ENCODE peak calls at places on chromosome 1, in six cellular contexts. One of them, this sample, is unnamed.

GRCh38 chr1:57623791-57624538 is 200.1 kb upstream of the DAB1 start:
- DNase-seq in GM12878: no peak
- DNase-seq in tibial nerve: no peak
- DNase-seq in stomach: no peak
- DNase-seq in transverse colon: no peak
- DNase-seq in SK-N-SH: no peak
- DNase-seq in this sample: no peak

GRCh38 chr1:201552941-201553341 is 14.0 kb downstream of the NAV1 start:
- DNase-seq in GM12878: no peak
- DNase-seq in tibial nerve: no peak
- DNase-seq in stomach: no peak
- DNase-seq in transverse colon: no peak
- DNase-seq in SK-N-SH: peak; percentile 46
- DNase-seq in this sample: no peak

GRCh38 chr1:185880779-185881333 is 146.7 kb downstream of the HMCN1 start:
- DNase-seq in GM12878: no peak
- DNase-seq in tibial nerve: no peak
- DNase-seq in stomach: no peak
- DNase-seq in transverse colon: no peak
- DNase-seq in SK-N-SH: no peak
- DNase-seq in this sample: no peak

GRCh38 chr1:14090062-14090461 is 390.1 kb downstream of the PRDM2 start:
- DNase-seq in GM12878: no peak
- DNase-seq in tibial nerve: no peak
- DNase-seq in stomach: no peak
- DNase-seq in transverse colon: no peak
- DNase-seq in SK-N-SH: no peak
- DNase-seq in this sample: no peak

GRCh38 chr1:228009116-228009827 is 2.5 kb downstream of the WNT3A start:
- DNase-seq in GM12878: no peak
- DNase-seq in tibial nerve: no peak
- DNase-seq in stomach: peak; percentile 3
- DNase-seq in transverse colon: no peak
- DNase-seq in SK-N-SH: peak; percentile 24
- DNase-seq in this sample: no peak

GRCh38 chr1:15756143-15757015 is 2.2 kb upstream of the FBLIM1 start:
- DNase-seq in GM12878: no peak
- DNase-seq in tibial nerve: no peak
- DNase-seq in stomach: peak; percentile 80
- DNase-seq in transverse colon: peak; percentile 87
- DNase-seq in SK-N-SH: no peak
- DNase-seq in this sample: no peak

GRCh38 chr1:15231714-15232201 is 15.3 kb upstream of the FHAD1 start:
- DNase-seq in GM12878: peak; percentile 95
- DNase-seq in tibial nerve: no peak
- DNase-seq in stomach: no peak
- DNase-seq in transverse colon: no peak
- DNase-seq in SK-N-SH: no peak
- DNase-seq in this sample: no peak

GRCh38 chr1:232150770-232151548 is 479.0 kb downstream of the SIPA1L2 start:
- DNase-seq in GM12878: no peak
- DNase-seq in tibial nerve: no peak
- DNase-seq in stomach: no peak
- DNase-seq in transverse colon: no peak
- DNase-seq in SK-N-SH: no peak
- DNase-seq in this sample: no peak

GRCh38 chr1:116001739-116002487 is 25.6 kb downstream of the SLC22A15 start:
- DNase-seq in GM12878: no peak
- DNase-seq in tibial nerve: no peak
- DNase-seq in stomach: peak; percentile 60
- DNase-seq in transverse colon: no peak
- DNase-seq in SK-N-SH: no peak
- DNase-seq in this sample: no peak

GRCh38 chr1:91120915-91121314 is 99.1 kb upstream of the ZNF644 start:
- DNase-seq in GM12878: no peak
- DNase-seq in tibial nerve: no peak
- DNase-seq in stomach: no peak
- DNase-seq in transverse colon: no peak
- DNase-seq in SK-N-SH: no peak
- DNase-seq in this sample: no peak

GRCh38 chr1:111906816-111907215 is 82.7 kb downstream of the KCND3 start:
- DNase-seq in GM12878: no peak
- DNase-seq in tibial nerve: no peak
- DNase-seq in stomach: no peak
- DNase-seq in transverse colon: no peak
- DNase-seq in SK-N-SH: no peak
- DNase-seq in this sample: no peak

GRCh38 chr1:46171351-46171750 is 3.5 kb upstream of the TSPAN1 start:
- DNase-seq in GM12878: no peak
- DNase-seq in tibial nerve: no peak
- DNase-seq in stomach: peak; percentile 68
- DNase-seq in transverse colon: no peak
- DNase-seq in SK-N-SH: peak; percentile 10
- DNase-seq in this sample: peak; percentile 73

GRCh38 chr1:199490804-199491527 is 536.5 kb upstream of the NR5A2 start:
- DNase-seq in GM12878: no peak
- DNase-seq in tibial nerve: no peak
- DNase-seq in stomach: no peak
- DNase-seq in transverse colon: no peak
- DNase-seq in SK-N-SH: peak; percentile 3
- DNase-seq in this sample: no peak

GRCh38 chr1:30407030-30407861 is 316.1 kb downstream of the MATN1 start:
- DNase-seq in GM12878: no peak
- DNase-seq in tibial nerve: no peak
- DNase-seq in stomach: peak; percentile 17
- DNase-seq in transverse colon: no peak
- DNase-seq in SK-N-SH: no peak
- DNase-seq in this sample: no peak

GRCh38 chr1:64733576-64734288 is 11.1 kb upstream of the RAVER2 start:
- DNase-seq in GM12878: no peak
- DNase-seq in tibial nerve: no peak
- DNase-seq in stomach: no peak
- DNase-seq in transverse colon: no peak
- DNase-seq in SK-N-SH: no peak
- DNase-seq in this sample: no peak
- H3K27ac ChIP-seq in GM12878: no peak overlapping the region
- H3K27ac ChIP-seq in tibial nerve: no peak overlapping the region
- H3K27ac ChIP-seq in stomach: no peak overlapping the region
- H3K27ac ChIP-seq in transverse colon: no peak overlapping the region
- H3K27ac ChIP-seq in SK-N-SH: no peak overlapping the region
- H3K27ac ChIP-seq in this sample: no peak overlapping the region

GRCh38 chr1:117590273-117590925 is 15.4 kb upstream of the TENT5C start:
- DNase-seq in GM12878: no peak
- DNase-seq in tibial nerve: no peak
- DNase-seq in stomach: peak; percentile 70
- DNase-seq in transverse colon: no peak
- DNase-seq in SK-N-SH: no peak
- DNase-seq in this sample: no peak
- TF ChIP-seq EP300 in GM12878: no peak
- TF ChIP-seq EP300 in tibial nerve: no peak
- TF ChIP-seq EP300 in stomach: no peak
- TF ChIP-seq EP300 in transverse colon: no peak
- TF ChIP-seq EP300 in SK-N-SH: no peak
- TF ChIP-seq EP300 in this sample: no peak

DNA sequence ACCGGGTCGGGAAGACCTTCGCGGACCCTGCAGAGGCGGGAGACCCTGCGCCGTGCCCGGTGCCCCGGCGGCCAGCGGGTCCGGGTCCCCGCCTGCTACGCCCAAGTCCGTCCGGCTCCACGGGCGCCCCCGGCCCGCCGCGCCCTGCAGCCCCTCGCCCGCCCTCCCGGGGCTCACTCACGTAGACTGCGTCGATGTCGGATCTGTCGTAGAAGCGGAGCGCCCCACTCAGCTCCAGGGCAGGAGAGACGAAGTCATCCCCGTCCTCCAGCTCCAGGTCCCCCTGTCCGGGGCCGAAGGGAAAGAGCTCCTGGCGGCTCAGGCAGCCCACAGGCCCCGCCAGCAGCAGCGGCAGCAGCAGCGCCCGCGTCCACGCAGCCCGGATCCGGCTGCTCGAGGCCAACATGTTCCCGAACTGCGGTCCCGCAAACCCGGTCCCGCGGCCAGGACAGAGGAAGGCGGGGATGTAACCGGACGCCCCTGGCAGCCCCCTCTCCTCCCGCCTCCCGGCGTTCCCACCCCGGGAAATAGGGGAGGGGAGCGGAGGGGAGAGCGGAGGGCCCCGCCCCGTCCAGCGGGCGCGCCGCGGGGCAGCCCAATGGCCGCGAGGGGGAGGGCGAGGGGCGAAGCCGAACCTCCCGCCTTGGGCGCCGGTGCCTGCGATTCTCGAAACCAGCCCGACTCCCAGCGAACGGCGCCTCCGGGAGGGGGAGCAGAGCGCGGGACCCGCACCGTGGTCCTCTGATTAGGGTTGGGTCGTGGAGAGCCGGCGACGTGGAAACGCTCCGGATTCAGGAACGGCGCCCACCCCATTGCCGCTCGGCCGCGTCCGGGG is at the start of gene NID1:
- DNase-seq in GM12878: no peak
- DNase-seq in tibial nerve: peak; percentile 80
- DNase-seq in stomach: peak; percentile 69
- DNase-seq in transverse colon: peak; percentile 76
- DNase-seq in SK-N-SH: peak; percentile 88
- DNase-seq in this sample: peak; percentile 93
- H3K4me3 ChIP-seq in GM12878: peak within 1 kb of the TSS; percentile 70
- H3K4me3 ChIP-seq in tibial nerve: peak within 1 kb of the TSS; percentile 76
- H3K4me3 ChIP-seq in stomach: peak within 1 kb of the TSS; percentile 90
- H3K4me3 ChIP-seq in transverse colon: peak within 1 kb of the TSS; percentile 74
- H3K4me3 ChIP-seq in SK-N-SH: peak within 1 kb of the TSS; percentile 68
- H3K4me3 ChIP-seq in this sample: peak within 1 kb of the TSS; percentile 55

GRCh38 chr1:86461482-86461881 is 7.2 kb upstream of the CLCA1 start:
- DNase-seq in GM12878: no peak
- DNase-seq in tibial nerve: no peak
- DNase-seq in stomach: no peak
- DNase-seq in transverse colon: no peak
- DNase-seq in SK-N-SH: no peak
- DNase-seq in this sample: no peak
- H3K27ac ChIP-seq in GM12878: no peak overlapping the region
- H3K27ac ChIP-seq in tibial nerve: no peak overlapping the region
- H3K27ac ChIP-seq in stomach: no peak overlapping the region
- H3K27ac ChIP-seq in transverse colon: peak overlapping the region; percentile 38
- H3K27ac ChIP-seq in SK-N-SH: no peak overlapping the region
- H3K27ac ChIP-seq in this sample: no peak overlapping the region

DNA sequence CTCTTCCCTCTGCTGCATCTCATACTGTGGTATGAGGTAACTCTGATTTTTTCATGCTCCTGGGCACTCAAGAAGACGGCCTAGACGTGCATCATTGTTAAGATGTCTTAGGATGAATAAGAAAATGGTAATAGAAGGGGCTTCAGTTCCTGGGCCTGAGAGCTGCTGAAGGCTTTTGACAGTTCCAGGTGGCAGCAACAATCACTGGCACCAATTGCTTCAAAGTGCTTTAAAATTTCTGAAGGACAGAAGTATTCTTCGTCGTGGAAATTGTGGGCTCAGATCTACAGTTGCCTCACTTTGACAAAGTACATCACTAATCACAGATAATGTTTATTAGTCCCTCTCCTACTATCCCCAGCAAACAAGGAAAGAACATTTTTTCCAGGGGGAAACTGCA is 536.6 kb upstream of the CAMK1G start:
- DNase-seq in GM12878: no peak
- DNase-seq in tibial nerve: no peak
- DNase-seq in stomach: no peak
- DNase-seq in transverse colon: no peak
- DNase-seq in SK-N-SH: no peak
- DNase-seq in this sample: no peak
- TF ChIP-seq EP300 in GM12878: no peak
- TF ChIP-seq EP300 in tibial nerve: no peak
- TF ChIP-seq EP300 in stomach: no peak
- TF ChIP-seq EP300 in transverse colon: no peak
- TF ChIP-seq EP300 in SK-N-SH: no peak
- TF ChIP-seq EP300 in this sample: no peak

GRCh38 chr1:68904472-68904871 is 407.6 kb upstream of the DEPDC1 start:
- DNase-seq in GM12878: no peak
- DNase-seq in tibial nerve: no peak
- DNase-seq in stomach: no peak
- DNase-seq in transverse colon: no peak
- DNase-seq in SK-N-SH: no peak
- DNase-seq in this sample: no peak
- H3K4me3 ChIP-seq in GM12878: no peak overlapping the region
- H3K4me3 ChIP-seq in tibial nerve: no peak overlapping the region
- H3K4me3 ChIP-seq in stomach: no peak overlapping the region
- H3K4me3 ChIP-seq in transverse colon: no peak overlapping the region
- H3K4me3 ChIP-seq in SK-N-SH: no peak overlapping the region
- H3K4me3 ChIP-seq in this sample: no peak overlapping the region

GRCh38 chr1:65141918-65142317 is 6.1 kb upstream of the AK4 start:
- DNase-seq in GM12878: no peak
- DNase-seq in tibial nerve: no peak
- DNase-seq in stomach: no peak
- DNase-seq in transverse colon: no peak
- DNase-seq in SK-N-SH: no peak
- DNase-seq in this sample: no peak
- H3K27ac ChIP-seq in GM12878: no peak overlapping the region
- H3K27ac ChIP-seq in tibial nerve: no peak overlapping the region
- H3K27ac ChIP-seq in stomach: peak overlapping the region; percentile 28
- H3K27ac ChIP-seq in transverse colon: no peak overlapping the region
- H3K27ac ChIP-seq in SK-N-SH: no peak overlapping the region
- H3K27ac ChIP-seq in this sample: no peak overlapping the region

This sample was measured in upper lobe of left lung.